ENCODE peak calls at places on chromosome 3, in seven cellular contexts. I is fibroblast of pulmonary artery; U is CD8-positive, alpha-beta memory T cell; K is stomach; R is AG09309; N is fibroblast of lung; S is mucosa of descending colon. L is an unnamed sample.

GRCh38 chr3:14489641-14490040 is 50.5 kb downstream of the GRIP2 start:
- DNase-seq in I (no peak), U (no peak), K (no peak), R (no peak), N (no peak), S (no peak), L (no peak)

GRCh38 chr3:12198301-12198700 is 39.6 kb upstream of the TIMP4 start:
- DNase-seq in I (peak; percentile 81), U (no peak), K (no peak), R (peak; percentile 21), N (peak; percentile 66), S (no peak), L (peak; percentile 53)

GRCh38 chr3:159032311-159032710 is 230.5 kb downstream of the MFSD1 start:
- DNase-seq in I (no peak), U (no peak), K (no peak), R (no peak), N (peak; percentile 29), S (no peak), L (no peak)

GRCh38 chr3:37218206-37218605 is 43.8 kb upstream of the LRRFIP2 start:
- DNase-seq in I (no peak), U (no peak), K (no peak), R (no peak), N (no peak), S (no peak), L (no peak)

GRCh38 chr3:168671091-168671490 is 575.4 kb upstream of the GOLIM4 start:
- DNase-seq in I (no peak), U (no peak), K (no peak), R (no peak), N (no peak), S (peak; percentile 76), L (no peak)

GRCh38 chr3:157100079-157100477 is 59.9 kb downstream of the CCNL1 start:
- DNase-seq in I (no peak), U (no peak), K (no peak), R (no peak), N (no peak), S (no peak), L (no peak)

GRCh38 chr3:107846282-107846852 is 244.5 kb downstream of the CD47 start:
- DNase-seq in I (peak; percentile 77), U (peak; percentile 17), K (peak; percentile 82), R (peak; percentile 4), N (peak; percentile 36), S (peak; percentile 82), L (peak; percentile 41)

GRCh38 chr3:132726341-132726823 is 4.2 kb upstream of the NPHP3 start:
- DNase-seq in I (peak; percentile 51), U (no peak), K (no peak), R (no peak), N (peak; percentile 11), S (no peak), L (peak; percentile 19)

GRCh38 chr3:191343115-191343514 is 12.8 kb upstream of the UTS2B start:
- DNase-seq in I (no peak), U (no peak), K (no peak), R (no peak), N (no peak), S (no peak), L (no peak)

GRCh38 chr3:156449712-156450574 is 105.0 kb downstream of the SSR3 start:
- DNase-seq in I (peak; percentile 62), U (no peak), K (no peak), R (peak; percentile 8), N (no peak), S (peak; percentile 30), L (no peak)

GRCh38 chr3:136070334-136070733 is 104.8 kb downstream of the PPP2R3A start:
- DNase-seq in I (peak; percentile 69), U (no peak), K (no peak), R (no peak), N (peak; percentile 90), S (no peak), L (peak; percentile 62)

GRCh38 chr3:194259982-194260856 is 90.9 kb downstream of the CPN2 start:
- DNase-seq in I (peak; percentile 72), U (no peak), K (peak; percentile 15), R (peak; percentile 11), N (peak; percentile 77), S (no peak), L (peak; percentile 36)

GRCh38 chr3:180913582-180914404 is 1.3 kb downstream of the FXR1 start:
- DNase-seq in I (peak; percentile 23), U (no peak), K (no peak), R (no peak), N (peak; percentile 43), S (no peak), L (peak; percentile 5)

DNA sequence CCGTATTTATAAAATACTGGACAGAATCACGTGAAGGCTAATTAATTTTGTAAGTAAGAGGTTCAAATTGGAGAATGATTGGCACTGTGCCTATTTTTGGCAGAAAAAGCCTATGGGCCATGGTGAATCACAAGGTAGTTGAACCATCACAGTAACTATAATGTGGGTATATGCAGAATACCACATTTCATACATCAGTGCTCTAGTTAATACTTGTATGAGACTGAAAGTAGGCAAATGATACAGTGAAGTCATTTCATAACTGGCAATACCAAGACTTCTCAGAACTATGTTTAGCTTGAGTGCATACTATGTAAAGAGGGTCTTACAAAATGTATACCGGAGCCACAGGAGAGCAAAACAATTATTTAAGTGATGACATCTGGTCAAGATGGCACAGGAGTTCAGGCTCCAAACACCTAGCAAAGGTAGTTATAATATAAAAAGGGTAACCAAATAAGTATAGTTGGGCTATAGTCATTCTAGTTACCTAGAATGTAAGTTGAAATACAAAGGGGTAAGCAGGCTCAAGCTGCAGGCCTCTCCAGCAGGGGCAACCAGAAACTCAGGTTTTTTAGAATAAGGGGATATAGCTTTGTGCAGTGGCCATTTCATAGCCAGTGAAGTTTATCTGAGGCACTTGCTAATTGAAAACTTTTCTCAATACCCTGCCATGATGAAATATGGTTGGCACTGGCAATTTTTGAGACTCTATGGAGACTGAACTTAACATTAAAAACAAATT is 19.1 kb downstream of the GPR160 start:
- DNase-seq in I (no peak), U (no peak), K (no peak), R (no peak), N (no peak), S (no peak), L (no peak)
- H3K4me3 ChIP-seq in I (no peak overlapping the region), U (no peak overlapping the region), K (no peak overlapping the region), R (no peak overlapping the region), N (no peak overlapping the region), S (no peak overlapping the region), L (no peak overlapping the region)

DNA sequence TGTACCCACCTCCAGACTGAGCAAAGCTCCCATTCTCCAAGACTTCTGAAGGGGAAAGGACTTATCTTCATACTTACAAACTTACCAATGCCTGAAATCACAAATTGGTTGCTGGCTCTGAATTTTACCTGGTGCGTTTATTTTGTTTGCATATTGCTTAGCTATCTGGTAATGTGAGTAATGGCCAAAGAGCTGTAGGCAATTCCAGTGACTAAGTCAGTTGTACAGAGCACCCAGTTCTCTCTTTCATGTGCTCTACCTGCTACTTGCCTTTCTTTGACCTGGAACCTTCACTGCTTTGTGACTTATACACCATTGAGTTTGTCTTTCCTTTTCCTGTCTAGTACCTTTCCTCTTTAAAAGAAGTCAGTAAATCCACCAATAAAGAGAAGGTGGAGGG is 755.9 kb upstream of the LMCD1 start:
- DNase-seq in I (no peak), U (no peak), K (no peak), R (no peak), N (no peak), S (no peak), L (no peak)
- H3K4me3 ChIP-seq in I (no peak overlapping the region), U (no peak overlapping the region), K (no peak overlapping the region), R (no peak overlapping the region), N (no peak overlapping the region), S (no peak overlapping the region), L (no peak overlapping the region)

GRCh38 chr3:184491011-184491576 is 70.5 kb upstream of the EPHB3 start:
- DNase-seq in I (peak; percentile 9), U (no peak), K (peak; percentile 55), R (no peak), N (no peak), S (no peak), L (no peak)
- H3K4me3 ChIP-seq in I (no peak overlapping the region), U (no peak overlapping the region), K (peak overlapping the region; percentile 41), R (no peak overlapping the region), N (no peak overlapping the region), S (no peak overlapping the region), L (no peak overlapping the region)

GRCh38 chr3:33787328-33788009 is 11.0 kb upstream of the PDCD6IP start:
- DNase-seq in I (peak; percentile 83), U (peak; percentile 29), K (peak; percentile 61), R (peak; percentile 23), N (peak; percentile 62), S (peak; percentile 81), L (peak; percentile 55)
- H3K4me3 ChIP-seq in I (peak overlapping the region; percentile 41), U (no peak overlapping the region), K (peak overlapping the region; percentile 34), R (no peak overlapping the region), N (peak overlapping the region; percentile 26), S (no peak overlapping the region), L (peak overlapping the region; percentile 28)

GRCh38 chr3:178519701-178520100 is 16.5 kb upstream of the KCNMB2 start:
- DNase-seq in I (no peak), U (no peak), K (no peak), R (no peak), N (no peak), S (no peak), L (no peak)

GRCh38 chr3:178520436-178520835 is 15.8 kb upstream of the KCNMB2 start:
- DNase-seq in I (no peak), U (no peak), K (no peak), R (no peak), N (no peak), S (no peak), L (no peak)

GRCh38 chr3:178517665-178518366 is 18.4 kb upstream of the KCNMB2 start:
- DNase-seq in I (no peak), U (no peak), K (no peak), R (no peak), N (no peak), S (no peak), L (no peak)

GRCh38 chr3:178522200-178523052 is 13.8 kb upstream of the KCNMB2 start:
- DNase-seq in I (no peak), U (no peak), K (no peak), R (no peak), N (no peak), S (no peak), L (no peak)

GRCh38 chr3:178518660-178519396 is 17.4 kb upstream of the KCNMB2 start:
- DNase-seq in I (no peak), U (no peak), K (no peak), R (no peak), N (peak; percentile 40), S (no peak), L (no peak)
- H3K4me3 ChIP-seq in I (no peak overlapping the region), U (no peak overlapping the region), K (no peak overlapping the region), R (no peak overlapping the region), N (no peak overlapping the region), S (no peak overlapping the region), L (no peak overlapping the region)